ENCODE peak calls at places on chromosome 18, in five cellular contexts. K, V, J, C and S are unnamed samples.

GRCh38 chr18:26738706-26739105 is 126.8 kb downstream of the AQP4 start:
- DNase-seq in V (no peak), J (no peak), K (no peak), C (no peak), S (no peak)

GRCh38 chr18:22637787-22638186 is 220.1 kb upstream of the CTAGE1 start:
- DNase-seq in J (peak; percentile 83), V (no peak), K (no peak), C (no peak), S (peak; percentile 84)

GRCh38 chr18:11533942-11534496 is 75.4 kb upstream of the SLC35G4 start:
- DNase-seq in C (no peak), K (no peak), V (no peak), J (peak; percentile 12), S (no peak)

GRCh38 chr18:74388227-74388626 is 68.9 kb downstream of the DIPK1C start:
- DNase-seq in K (no peak), V (peak; percentile 40), C (no peak), J (no peak), S (no peak)

GRCh38 chr18:78736015-78736690 is 243.5 kb upstream of the SALL3 start:
- DNase-seq in J (no peak), C (no peak), V (no peak), K (peak; percentile 12), S (no peak)

GRCh38 chr18:50678651-50679415 is 118.9 kb downstream of the MAPK4 start:
- DNase-seq in K (no peak), V (peak; percentile 92), J (no peak), C (no peak), S (no peak)

GRCh38 chr18:2971741-2972552 is 41.0 kb downstream of the LPIN2 start:
- DNase-seq in V (no peak), C (no peak), K (no peak), J (no peak), S (no peak)

GRCh38 chr18:55539240-55539639 is 48.8 kb downstream of the TCF4 start:
- DNase-seq in J (peak; percentile 6), V (no peak), K (no peak), C (no peak), S (no peak)

GRCh38 chr18:23627325-23627724 is 35.4 kb downstream of the ANKRD29 start:
- DNase-seq in C (no peak), J (peak; percentile 80), K (no peak), V (peak; percentile 50), S (peak; percentile 84)

GRCh38 chr18:44602845-44603244 is 77.8 kb upstream of the SETBP1 start:
- DNase-seq in K (no peak), C (no peak), J (peak; percentile 88), V (peak; percentile 40), S (peak; percentile 63)

GRCh38 chr18:46426311-46427047 is 230.5 kb downstream of the LOXHD1 start:
- DNase-seq in C (no peak), V (no peak), J (no peak), K (no peak), S (no peak)

GRCh38 chr18:42883177-42883576 is 232.3 kb downstream of the RIT2 start:
- DNase-seq in V (peak; percentile 97), K (no peak), J (no peak), C (no peak), S (no peak)

GRCh38 chr18:62881509-62882016 is 166.2 kb downstream of the PHLPP1 start:
- DNase-seq in C (peak; percentile 89), V (peak; percentile 84), J (peak; percentile 97), K (no peak), S (peak; percentile 86)

GRCh38 chr18:48621240-48621639 is 82.4 kb downstream of the CTIF start:
- DNase-seq in V (no peak), J (peak; percentile 95), K (no peak), C (no peak), S (peak; percentile 86)

GRCh38 chr18:49174478-49174877 is 223.7 kb upstream of the SMAD7 start:
- DNase-seq in V (no peak), K (no peak), C (no peak), J (peak; percentile 20), S (no peak)